ENCODE peak calls at places on chromosomes 7 and 10, in eight cellular contexts. O is stomach; F is activated T-helper 9 cell treated with anti-CD3 and anti-CD28 coated beads, Interleukin-2, amount 50 U/mL, for 16 hours; E is natural killer cell treated with Interleukin-12 subunit alpha and Interleukin-12 subunit beta and Interleukin-15 and Interleukin-18, amount 100 ng/mL, for 72 hours; S is AG08395; L is NCI-H345; H is activated CD8-positive, alpha-beta T cell treated with anti-CD3 and anti-CD28 coated beads, Interleukin-2, amount 10 ng/mL, durations not matched to agents 7 days and 5 days; D is NCI-H460. U is an unnamed sample.

GRCh38 chr10:14259696-14260595 is 70.8 kb downstream of the FRMD4A start:
- DNase-seq in O (no peak), F (no peak), E (no peak), S (no peak), L (peak), H (no peak), D (no peak), U (no peak)

GRCh38 chr7:30464231-30464660 is 14.3 kb downstream of the NOD1 start:
- DNase-seq in O (no peak), F (no peak), E (no peak), S (no peak), L (no peak), H (no peak), D (no peak), U (no peak)

GRCh38 chr10:73159038-73159648 is 8.7 kb downstream of the ECD start:
- DNase-seq in O (peak), F (peak), E (no peak), S (peak), L (peak), H (peak), D (peak), U (no peak)

GRCh38 chr10:50322075-50322474 is 70.8 kb upstream of the ASAH2 start:
- DNase-seq in O (no peak), F (no peak), E (no peak), S (peak), L (no peak), H (no peak), D (no peak), U (no peak)

GRCh38 chr7:5750026-5750425 is 31.4 kb downstream of the RNF216 start:
- DNase-seq in O (no peak), F (no peak), E (no peak), S (peak), L (no peak), H (no peak), D (no peak), U (no peak)

GRCh38 chr7:6306471-6306870 is 34.0 kb upstream of the CYTH3 start:
- DNase-seq in O (no peak), F (no peak), E (no peak), S (peak), L (peak), H (no peak), D (peak), U (no peak)

GRCh38 chr10:16689227-16689626 is 128.0 kb downstream of the RSU1 start:
- DNase-seq in O (no peak), F (no peak), E (no peak), S (no peak), L (no peak), H (no peak), D (no peak), U (no peak)

GRCh38 chr7:115289966-115290365 is 368.1 kb downstream of the MDFIC start:
- DNase-seq in O (no peak), F (no peak), E (no peak), S (peak), L (no peak), H (no peak), D (no peak), U (no peak)

GRCh38 chr10:122140941-122141623 is 130.0 kb upstream of the BTBD16 start:
- DNase-seq in O (peak), F (no peak), E (no peak), S (peak), L (no peak), H (no peak), D (peak), U (peak)

GRCh38 chr10:99548041-99548530 is 15.3 kb downstream of the NKX2-3 start:
- DNase-seq in O (no peak), F (no peak), E (no peak), S (peak), L (peak), H (no peak), D (peak), U (no peak)

GRCh38 chr7:19957664-19958063 is 184.2 kb upstream of the TMEM196 start:
- DNase-seq in O (no peak), F (no peak), E (no peak), S (peak), L (no peak), H (no peak), D (peak), U (no peak)

GRCh38 chr7:111499027-111499426 is 63.3 kb downstream of the IMMP2L start:
- DNase-seq in O (no peak), F (no peak), E (no peak), S (no peak), L (no peak), H (no peak), D (no peak), U (no peak)

GRCh38 chr7:157699357-157700013 is 362.7 kb downstream of the DNAJB6 start:
- DNase-seq in O (no peak), F (no peak), E (no peak), S (no peak), L (peak), H (no peak), D (no peak), U (no peak)

GRCh38 chr10:44292390-44293002 is 92.4 kb downstream of the CXCL12 start:
- DNase-seq in O (no peak), F (no peak), E (no peak), S (no peak), L (no peak), H (no peak), D (no peak), U (no peak)

GRCh38 chr10:78337016-78337415 is 303.4 kb downstream of the RPS24 start:
- DNase-seq in O (peak), F (no peak), E (no peak), S (no peak), L (no peak), H (no peak), D (no peak), U (no peak)

GRCh38 chr7:47763063-47763974 is 181.4 kb upstream of the TNS3 start:
- DNase-seq in O (no peak), F (no peak), E (no peak), S (peak), L (peak), H (no peak), D (peak), U (no peak)

GRCh38 chr7:80498481-80499349 is 13.1 kb downstream of the GNAT3 start:
- DNase-seq in O (no peak), F (no peak), E (no peak), S (no peak), L (no peak), H (no peak), D (no peak), U (no peak)

GRCh38 chr10:24277277-24277676 is 68.3 kb downstream of the KIAA1217 start:
- DNase-seq in O (no peak), F (no peak), E (no peak), S (no peak), L (no peak), H (no peak), D (no peak), U (no peak)

GRCh38 chr10:124739996-124740373 is 4.2 kb downstream of the FAM53B start:
- DNase-seq in O (no peak), F (no peak), E (no peak), S (no peak), L (no peak), H (no peak), D (no peak), U (no peak)

GRCh38 chr7:47100815-47101435 is 481.0 kb downstream of the TNS3 start:
- DNase-seq in O (peak), F (no peak), E (no peak), S (peak), L (no peak), H (no peak), D (peak), U (no peak)

GRCh38 chr7:70356324-70356797 is 758.1 kb downstream of the AUTS2 start:
- DNase-seq in O (no peak), F (no peak), E (no peak), S (no peak), L (no peak), H (no peak), D (no peak), U (no peak)

GRCh38 chr7:157046681-157047080 is 36.2 kb upstream of the MNX1 start:
- DNase-seq in O (no peak), F (no peak), E (no peak), S (peak), L (no peak), H (peak), D (no peak), U (no peak)

GRCh38 chr10:2992401-2993198 is 74.7 kb upstream of the PFKP start:
- DNase-seq in O (no peak), F (no peak), E (no peak), S (no peak), L (no peak), H (no peak), D (no peak), U (no peak)

GRCh38 chr7:131011976-131012375 is 278.0 kb upstream of the KLF14 start:
- DNase-seq in O (no peak), F (no peak), E (no peak), S (peak), L (no peak), H (no peak), D (no peak), U (peak)

GRCh38 chr10:47033081-47033480 is 121.9 kb downstream of the PTPN20 start:
- DNase-seq in O (no peak), F (no peak), E (peak), S (no peak), L (no peak), H (no peak), D (no peak), U (no peak)

U was measured in CD14-positive monocyte.